ENCODE peak calls at places on chromosomes 13 and 19, in eight cellular contexts. L is epithelial cell of prostate; Y is activated effector memory CD4-positive, alpha-beta T cell treated with anti-CD3 and anti-CD28 coated beads, Interleukin-2, amount 50 U/mL, for 16 hours; Q is DMS153; U is activated T-cell treated with anti-CD3 and anti-CD28 coated beads, Interleukin-2, amount 50 U/mL, for 72 hours; T is stimulated activated CD4-positive, alpha-beta T cell treated with anti-CD3 and anti-CD28 coated beads, Interleukin-4, amount 100 ng/mL, for 48 hours; J is colonic mucosa; B is left kidney. O is an unnamed sample.

GRCh38 chr13:108828053-108828806 is 198.8 kb downstream of the MYO16 start:
- DNase-seq in L (no peak), Y (no peak), Q (no peak), U (no peak), T (no peak), J (no peak), B (no peak), O (no peak)

GRCh38 chr13:87344176-87344575 is 327.0 kb upstream of the SLITRK5 start:
- DNase-seq in L (no peak), Y (no peak), Q (no peak), U (no peak), T (no peak), J (no peak), B (no peak), O (no peak)

GRCh38 chr13:87005511-87005910 is 665.7 kb upstream of the SLITRK5 start:
- DNase-seq in L (no peak), Y (no peak), Q (no peak), U (no peak), T (no peak), J (no peak), B (no peak), O (no peak)

GRCh38 chr19:18478545-18479311 is 40.8 kb upstream of the ISYNA1 start:
- DNase-seq in L (no peak), Y (peak), Q (peak), U (peak), T (peak), J (peak), B (peak), O (no peak)

GRCh38 chr19:18496167-18496979 is 25.5 kb downstream of the ELL start:
- DNase-seq in L (peak), Y (peak), Q (no peak), U (peak), T (peak), J (peak), B (no peak), O (no peak)

GRCh38 chr19:46644720-46645119 is 8.7 kb upstream of the GNG8 start:
- DNase-seq in L (no peak), Y (no peak), Q (no peak), U (no peak), T (no peak), J (no peak), B (no peak), O (no peak)

GRCh38 chr19:42420055-42420544 is 7.1 kb downstream of the LIPE start:
- DNase-seq in L (peak), Y (peak), Q (no peak), U (peak), T (peak), J (peak), B (peak), O (peak)

GRCh38 chr19:33868821-33869412 is 72.2 kb downstream of the KCTD15 start:
- DNase-seq in L (no peak), Y (no peak), Q (no peak), U (no peak), T (no peak), J (no peak), B (peak), O (no peak)

GRCh38 chr19:1161716-1162115 is 12.4 kb downstream of the SBNO2 start:
- DNase-seq in L (no peak), Y (no peak), Q (peak), U (no peak), T (no peak), J (no peak), B (peak), O (no peak)

GRCh38 chr19:17902701-17903100 is 30.1 kb upstream of the CCDC124 start:
- DNase-seq in L (peak), Y (no peak), Q (no peak), U (no peak), T (no peak), J (no peak), B (no peak), O (no peak)

GRCh38 chr13:59842507-59842906 is 321.2 kb downstream of the DIAPH3 start:
- DNase-seq in L (no peak), Y (no peak), Q (no peak), U (no peak), T (no peak), J (no peak), B (no peak), O (no peak)

GRCh38 chr13:98869408-98870090 is 108.3 kb downstream of the DOCK9 start:
- DNase-seq in L (no peak), Y (no peak), Q (no peak), U (no peak), T (no peak), J (no peak), B (no peak), O (no peak)

GRCh38 chr19:36030264-36031148 is 2.2 kb downstream of the CLIP3 start:
- DNase-seq in L (no peak), Y (no peak), Q (no peak), U (no peak), T (no peak), J (no peak), B (no peak), O (no peak)